ENCODE peak calls at places on chromosomes 5 and 9, in ten cellular contexts. One of them, this sample, is unnamed. For H3K9me3, the result is how much of the 10 kb centered on the place peaks cover.

GRCh38 chr5:109945097-109945678 is 255.5 kb downstream of the MAN2A1 start:
- DNase-seq in left ventricle myocardium inferior: no peak
- DNase-seq in GM12878: no peak
- DNase-seq in pancreas: no peak
- DNase-seq in tibial artery: no peak
- DNase-seq in tibial nerve: no peak
- DNase-seq in fibroblast of lung: no peak
- DNase-seq in AG04450: no peak
- DNase-seq in Peyer's patch: no peak
- DNase-seq in gastrocnemius medialis: no peak
- DNase-seq in this sample: no peak

GRCh38 chr5:35417040-35417439 is 186.8 kb upstream of the PRLR start:
- DNase-seq in GM12878: no peak
- DNase-seq in fibroblast of lung: no peak
- DNase-seq in tibial nerve: no peak
- DNase-seq in pancreas: no peak
- DNase-seq in tibial artery: no peak
- DNase-seq in left ventricle myocardium inferior: no peak
- DNase-seq in AG04450: no peak
- DNase-seq in Peyer's patch: no peak
- DNase-seq in gastrocnemius medialis: no peak
- DNase-seq in this sample: no peak

GRCh38 chr5:107286447-107287098 is 384.2 kb downstream of the EFNA5 start:
- DNase-seq in gastrocnemius medialis: no peak
- DNase-seq in tibial artery: no peak
- DNase-seq in Peyer's patch: no peak
- DNase-seq in pancreas: no peak
- DNase-seq in left ventricle myocardium inferior: no peak
- DNase-seq in tibial nerve: no peak
- DNase-seq in GM12878: no peak
- DNase-seq in fibroblast of lung: peak
- DNase-seq in AG04450: no peak
- DNase-seq in this sample: no peak

GRCh38 chr9:84493284-84493947 is 152.9 kb upstream of the SLC28A3 start:
- DNase-seq in gastrocnemius medialis: no peak
- DNase-seq in GM12878: no peak
- DNase-seq in pancreas: no peak
- DNase-seq in tibial nerve: no peak
- DNase-seq in fibroblast of lung: no peak
- DNase-seq in Peyer's patch: no peak
- DNase-seq in left ventricle myocardium inferior: no peak
- DNase-seq in tibial artery: no peak
- DNase-seq in AG04450: no peak
- DNase-seq in this sample: no peak

GRCh38 chr9:93053781-93054331 is 4.6 kb upstream of the SUSD3 start:
- DNase-seq in GM12878: no peak
- DNase-seq in fibroblast of lung: no peak
- DNase-seq in pancreas: no peak
- DNase-seq in gastrocnemius medialis: no peak
- DNase-seq in tibial artery: no peak
- DNase-seq in Peyer's patch: no peak
- DNase-seq in AG04450: no peak
- DNase-seq in left ventricle myocardium inferior: no peak
- DNase-seq in tibial nerve: no peak
- DNase-seq in this sample: no peak

GRCh38 chr9:71796368-71796767 is 28.1 kb upstream of the CEMIP2 start:
- DNase-seq in fibroblast of lung: no peak
- DNase-seq in Peyer's patch: no peak
- DNase-seq in pancreas: no peak
- DNase-seq in tibial nerve: no peak
- DNase-seq in AG04450: no peak
- DNase-seq in tibial artery: no peak
- DNase-seq in gastrocnemius medialis: no peak
- DNase-seq in left ventricle myocardium inferior: no peak
- DNase-seq in GM12878: peak
- DNase-seq in this sample: no peak

GRCh38 chr5:74957906-74958305 is 91.7 kb upstream of the FAM169A start:
- DNase-seq in AG04450: no peak
- DNase-seq in GM12878: no peak
- DNase-seq in Peyer's patch: no peak
- DNase-seq in gastrocnemius medialis: no peak
- DNase-seq in pancreas: no peak
- DNase-seq in tibial nerve: no peak
- DNase-seq in left ventricle myocardium inferior: no peak
- DNase-seq in fibroblast of lung: no peak
- DNase-seq in tibial artery: no peak
- DNase-seq in this sample: no peak

GRCh38 chr5:68290260-68290674 is 74.7 kb downstream of the PIK3R1 start:
- DNase-seq in tibial nerve: peak
- DNase-seq in gastrocnemius medialis: no peak
- DNase-seq in Peyer's patch: no peak
- DNase-seq in fibroblast of lung: peak
- DNase-seq in left ventricle myocardium inferior: peak
- DNase-seq in pancreas: peak
- DNase-seq in AG04450: peak
- DNase-seq in GM12878: no peak
- DNase-seq in tibial artery: no peak
- DNase-seq in this sample: no peak

GRCh38 chr5:53515988-53516387 is 35.6 kb downstream of the FST start:
- DNase-seq in Peyer's patch: no peak
- DNase-seq in tibial artery: no peak
- DNase-seq in tibial nerve: no peak
- DNase-seq in AG04450: no peak
- DNase-seq in gastrocnemius medialis: no peak
- DNase-seq in GM12878: no peak
- DNase-seq in pancreas: no peak
- DNase-seq in fibroblast of lung: no peak
- DNase-seq in left ventricle myocardium inferior: no peak
- DNase-seq in this sample: no peak

GRCh38 chr5:4363045-4363444 is 767.4 kb downstream of the IRX1 start:
- DNase-seq in GM12878: no peak
- DNase-seq in AG04450: no peak
- DNase-seq in left ventricle myocardium inferior: no peak
- DNase-seq in tibial artery: no peak
- DNase-seq in fibroblast of lung: no peak
- DNase-seq in gastrocnemius medialis: no peak
- DNase-seq in Peyer's patch: no peak
- DNase-seq in pancreas: no peak
- DNase-seq in tibial nerve: no peak
- DNase-seq in this sample: no peak

GRCh38 chr9:89601856-89602562 is 2.8 kb upstream of the GADD45G start:
- DNase-seq in GM12878: no peak
- DNase-seq in fibroblast of lung: no peak
- DNase-seq in pancreas: no peak
- DNase-seq in left ventricle myocardium inferior: no peak
- DNase-seq in tibial artery: no peak
- DNase-seq in AG04450: no peak
- DNase-seq in gastrocnemius medialis: no peak
- DNase-seq in tibial nerve: no peak
- DNase-seq in Peyer's patch: no peak
- DNase-seq in this sample: no peak

GRCh38 chr9:86045654-86046053 is 53.7 kb downstream of the GOLM1 start:
- DNase-seq in left ventricle myocardium inferior: no peak
- DNase-seq in fibroblast of lung: no peak
- DNase-seq in Peyer's patch: no peak
- DNase-seq in tibial nerve: no peak
- DNase-seq in pancreas: no peak
- DNase-seq in gastrocnemius medialis: no peak
- DNase-seq in AG04450: no peak
- DNase-seq in tibial artery: no peak
- DNase-seq in GM12878: no peak
- DNase-seq in this sample: no peak

GRCh38 chr9:15764131-15764530 is 211.3 kb downstream of the CCDC171 start:
- DNase-seq in Peyer's patch: no peak
- DNase-seq in AG04450: no peak
- DNase-seq in fibroblast of lung: no peak
- DNase-seq in pancreas: no peak
- DNase-seq in tibial artery: no peak
- DNase-seq in left ventricle myocardium inferior: no peak
- DNase-seq in tibial nerve: no peak
- DNase-seq in gastrocnemius medialis: no peak
- DNase-seq in GM12878: no peak
- DNase-seq in this sample: no peak

GRCh38 chr9:110538621-110539020 is 40.9 kb downstream of the SVEP1 start:
- DNase-seq in gastrocnemius medialis: no peak
- DNase-seq in tibial artery: no peak
- DNase-seq in left ventricle myocardium inferior: no peak
- DNase-seq in AG04450: no peak
- DNase-seq in fibroblast of lung: no peak
- DNase-seq in GM12878: no peak
- DNase-seq in pancreas: no peak
- DNase-seq in tibial nerve: no peak
- DNase-seq in Peyer's patch: no peak
- DNase-seq in this sample: no peak

GRCh38 chr5:174339130-174339529 is 293.6 kb downstream of the NSG2 start:
- DNase-seq in tibial artery: no peak
- DNase-seq in left ventricle myocardium inferior: no peak
- DNase-seq in pancreas: no peak
- DNase-seq in fibroblast of lung: no peak
- DNase-seq in AG04450: no peak
- DNase-seq in Peyer's patch: no peak
- DNase-seq in tibial nerve: no peak
- DNase-seq in gastrocnemius medialis: no peak
- DNase-seq in GM12878: no peak
- DNase-seq in this sample: no peak

GRCh38 chr5:174343826-174344225 is 298.3 kb downstream of the NSG2 start:
- DNase-seq in tibial artery: no peak
- DNase-seq in tibial nerve: no peak
- DNase-seq in gastrocnemius medialis: no peak
- DNase-seq in AG04450: no peak
- DNase-seq in left ventricle myocardium inferior: no peak
- DNase-seq in fibroblast of lung: no peak
- DNase-seq in GM12878: no peak
- DNase-seq in Peyer's patch: no peak
- DNase-seq in pancreas: no peak
- DNase-seq in this sample: no peak

GRCh38 chr5:174344335-174344734 is 298.8 kb downstream of the NSG2 start:
- DNase-seq in tibial nerve: no peak
- DNase-seq in tibial artery: no peak
- DNase-seq in GM12878: no peak
- DNase-seq in AG04450: no peak
- DNase-seq in fibroblast of lung: no peak
- DNase-seq in pancreas: no peak
- DNase-seq in left ventricle myocardium inferior: no peak
- DNase-seq in gastrocnemius medialis: no peak
- DNase-seq in Peyer's patch: no peak
- DNase-seq in this sample: no peak

GRCh38 chr5:174340221-174340620 is 294.7 kb downstream of the NSG2 start:
- DNase-seq in tibial artery: no peak
- DNase-seq in Peyer's patch: no peak
- DNase-seq in GM12878: no peak
- DNase-seq in gastrocnemius medialis: no peak
- DNase-seq in fibroblast of lung: no peak
- DNase-seq in AG04450: no peak
- DNase-seq in pancreas: no peak
- DNase-seq in tibial nerve: no peak
- DNase-seq in left ventricle myocardium inferior: no peak
- DNase-seq in this sample: no peak

DNA sequence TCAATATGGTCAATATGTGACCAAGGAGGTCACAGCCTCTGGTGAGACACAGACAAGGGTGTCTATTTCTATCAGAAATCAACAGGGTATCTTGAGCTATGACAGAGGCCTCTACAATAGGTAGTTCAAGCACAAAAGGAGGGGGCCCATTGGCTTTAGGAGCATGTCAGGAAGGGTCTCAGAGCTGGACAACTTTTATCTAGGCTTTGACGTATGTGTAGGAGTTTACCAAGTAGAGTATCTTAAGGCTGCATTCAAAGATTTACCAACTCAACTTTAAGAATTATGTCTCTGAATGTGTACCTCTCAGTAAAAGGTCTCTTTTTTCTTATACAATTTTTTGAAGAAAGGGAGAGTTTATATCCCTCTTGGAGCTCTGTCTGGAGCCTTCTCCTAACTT is 297.2 kb downstream of the NSG2 start:
- DNase-seq in GM12878: no peak
- DNase-seq in Peyer's patch: no peak
- DNase-seq in tibial nerve: no peak
- DNase-seq in left ventricle myocardium inferior: no peak
- DNase-seq in pancreas: no peak
- DNase-seq in fibroblast of lung: no peak
- DNase-seq in tibial artery: no peak
- DNase-seq in gastrocnemius medialis: no peak
- DNase-seq in AG04450: no peak
- DNase-seq in this sample: no peak
- TF ChIP-seq CTCF in GM12878: no peak
- TF ChIP-seq CTCF in Peyer's patch: no peak
- TF ChIP-seq CTCF in tibial nerve: no peak
- TF ChIP-seq CTCF in left ventricle myocardium inferior: no peak
- TF ChIP-seq CTCF in pancreas: no peak
- TF ChIP-seq CTCF in fibroblast of lung: no peak
- TF ChIP-seq CTCF in tibial artery: no peak
- TF ChIP-seq CTCF in gastrocnemius medialis: no peak
- TF ChIP-seq CTCF in AG04450: no peak
- TF ChIP-seq CTCF in this sample: no peak

GRCh38 chr5:27474395-27474794 is 436.0 kb upstream of the CDH9 start:
- DNase-seq in left ventricle myocardium inferior: no peak
- DNase-seq in pancreas: no peak
- DNase-seq in GM12878: no peak
- DNase-seq in gastrocnemius medialis: no peak
- DNase-seq in Peyer's patch: no peak
- DNase-seq in tibial artery: no peak
- DNase-seq in AG04450: no peak
- DNase-seq in fibroblast of lung: no peak
- DNase-seq in tibial nerve: no peak
- DNase-seq in this sample: no peak
- H3K9me3 ChIP-seq in left ventricle myocardium inferior: under half
- H3K9me3 ChIP-seq in pancreas: under half
- H3K9me3 ChIP-seq in GM12878: under half
- H3K9me3 ChIP-seq in gastrocnemius medialis: under half
- H3K9me3 ChIP-seq in Peyer's patch: under half
- H3K9me3 ChIP-seq in tibial artery: under half
- H3K9me3 ChIP-seq in AG04450: under half
- H3K9me3 ChIP-seq in fibroblast of lung: under half
- H3K9me3 ChIP-seq in tibial nerve: under half
- H3K9me3 ChIP-seq in this sample: under half

DNA sequence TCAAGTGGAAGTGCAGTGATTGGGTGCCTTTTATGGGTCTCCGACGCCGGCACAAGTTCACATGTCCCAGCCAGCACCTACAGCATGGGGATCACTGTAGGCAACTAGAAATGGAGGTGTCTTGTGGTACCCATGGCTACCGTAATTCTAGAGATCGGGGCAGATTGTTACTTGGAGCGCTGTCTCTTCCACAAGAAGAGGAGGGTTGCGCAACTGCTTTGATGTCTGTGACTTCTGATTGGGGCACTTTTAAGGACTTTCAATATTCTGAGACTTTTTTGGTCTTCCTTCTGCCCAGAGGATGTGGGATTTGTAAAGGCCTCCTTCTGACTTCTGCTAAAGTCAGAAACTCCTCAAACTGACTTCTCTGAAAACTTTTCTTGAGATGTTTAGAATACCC is 41.9 kb downstream of the GLRX start:
- DNase-seq in pancreas: no peak
- DNase-seq in fibroblast of lung: peak
- DNase-seq in GM12878: no peak
- DNase-seq in Peyer's patch: no peak
- DNase-seq in AG04450: no peak
- DNase-seq in tibial nerve: peak
- DNase-seq in left ventricle myocardium inferior: no peak
- DNase-seq in gastrocnemius medialis: no peak
- DNase-seq in tibial artery: no peak
- DNase-seq in this sample: no peak
- H3K27ac ChIP-seq in pancreas: no peak
- H3K27ac ChIP-seq in fibroblast of lung: no peak
- H3K27ac ChIP-seq in GM12878: no peak
- H3K27ac ChIP-seq in Peyer's patch: peak
- H3K27ac ChIP-seq in AG04450: peak
- H3K27ac ChIP-seq in tibial nerve: peak
- H3K27ac ChIP-seq in left ventricle myocardium inferior: peak
- H3K27ac ChIP-seq in gastrocnemius medialis: peak
- H3K27ac ChIP-seq in tibial artery: peak
- H3K27ac ChIP-seq in this sample: peak

GRCh38 chr5:158720316-158720715 is 379.4 kb downstream of the EBF1 start:
- DNase-seq in AG04450: no peak
- DNase-seq in left ventricle myocardium inferior: no peak
- DNase-seq in fibroblast of lung: no peak
- DNase-seq in tibial nerve: no peak
- DNase-seq in tibial artery: no peak
- DNase-seq in gastrocnemius medialis: no peak
- DNase-seq in Peyer's patch: no peak
- DNase-seq in GM12878: no peak
- DNase-seq in pancreas: no peak
- DNase-seq in this sample: no peak
- TF ChIP-seq CTCF in AG04450: no peak
- TF ChIP-seq CTCF in left ventricle myocardium inferior: no peak
- TF ChIP-seq CTCF in fibroblast of lung: no peak
- TF ChIP-seq CTCF in tibial nerve: no peak
- TF ChIP-seq CTCF in tibial artery: no peak
- TF ChIP-seq CTCF in gastrocnemius medialis: no peak
- TF ChIP-seq CTCF in Peyer's patch: no peak
- TF ChIP-seq CTCF in GM12878: no peak
- TF ChIP-seq CTCF in pancreas: no peak
- TF ChIP-seq CTCF in this sample: no peak